ENCODE peak calls at places on chromosomes 11 and 22, in ten cellular contexts. T is stimulated activated CD4-positive, alpha-beta T cell treated with anti-CD3 and anti-CD28 coated beads, TNF-alpha, amount 100 ng/mL, for 1 hour; X is activated naive CD8-positive, alpha-beta T cell treated with anti-CD3 and anti-CD28 coated beads, Interleukin-2, amount 50 U/mL, for 24 hours; R is Right ventricle myocardium inferior; P is GM23338; L is progenitor cell of endocrine pancreas; S is ecto neural progenitor cell; W is tibial nerve; N is EL; G is activated T-cell treated with anti-CD3 and anti-CD28 coated beads, Interleukin-2, amount 50 U/mL, for 48 hours. H is an unnamed sample.

GRCh38 chr11:30567644-30568043 is 18.5 kb downstream of the MPPED2 start:
- DNase-seq in T (no peak), X (no peak), R (no peak), P (no peak), L (no peak), S (no peak), W (no peak), N (no peak), G (no peak), H (no peak)

GRCh38 chr11:10865837-10866270 is 8.0 kb upstream of the ZBED5 start:
- DNase-seq in T (no peak), X (no peak), R (no peak), P (no peak), L (no peak), S (no peak), W (no peak), N (no peak), G (no peak), H (no peak)

GRCh38 chr11:41971592-41971991 is 512.1 kb upstream of the LRRC4C start:
- DNase-seq in T (no peak), X (no peak), R (no peak), P (no peak), L (no peak), S (no peak), W (no peak), N (no peak), G (no peak), H (no peak)

GRCh38 chr11:43130616-43131015 is 181.2 kb upstream of the API5 start:
- DNase-seq in T (no peak), X (no peak), R (no peak), P (peak; percentile 19), L (no peak), S (peak; percentile 53), W (no peak), N (no peak), G (no peak), H (peak; percentile 14)

GRCh38 chr11:54558407-54558806 is 45.4 kb downstream of the OR4C46 start:
- DNase-seq in T (no peak), X (no peak), R (no peak), P (peak; percentile 1), L (no peak), S (no peak), W (no peak), N (no peak), G (no peak), H (no peak)

GRCh38 chr22:49692499-49693225 is 135.0 kb downstream of the BRD1 start:
- DNase-seq in T (no peak), X (no peak), R (no peak), P (no peak), L (no peak), S (no peak), W (no peak), N (no peak), G (no peak), H (no peak)

GRCh38 chr22:39185601-39186012 is 33.1 kb upstream of the CBX7 start:
- DNase-seq in T (no peak), X (no peak), R (peak; percentile 89), P (no peak), L (no peak), S (no peak), W (no peak), N (no peak), G (no peak), H (no peak)

GRCh38 chr11:70912226-70912840 is 340.0 kb downstream of the SHANK2 start:
- DNase-seq in T (no peak), X (no peak), R (no peak), P (no peak), L (no peak), S (no peak), W (no peak), N (peak; percentile 10), G (peak; percentile 22), H (peak; percentile 26)

GRCh38 chr11:73230931-73231330 is 12.8 kb downstream of the P2RY2 start:
- DNase-seq in T (no peak), X (no peak), R (no peak), P (no peak), L (no peak), S (no peak), W (no peak), N (no peak), G (peak; percentile 11), H (no peak)

GRCh38 chr11:112931686-112932085 is 29.5 kb upstream of the NCAM1 start:
- DNase-seq in T (no peak), X (no peak), R (no peak), P (no peak), L (no peak), S (no peak), W (no peak), N (no peak), G (no peak), H (no peak)

GRCh38 chr11:3840289-3840869 is 380 bp downstream of the RHOG start:
- DNase-seq in T (no peak), X (peak; percentile 44), R (no peak), P (peak; percentile 51), L (no peak), S (peak; percentile 82), W (peak; percentile 38), N (peak; percentile 18), G (peak; percentile 53), H (peak; percentile 36)

GRCh38 chr22:22151308-22151707 is 93.3 kb upstream of the VPREB1 start:
- DNase-seq in T (no peak), X (no peak), R (no peak), P (no peak), L (no peak), S (no peak), W (no peak), N (no peak), G (no peak), H (no peak)